ENCODE peak calls at places on chromosomes 4 and X, in four cellular contexts. O is HepG2, T is K562, H is H1. D is an unnamed sample.

GRCh38 chr4:84503495-84504437 is 4.7 kb upstream of the NKX6-1 start:
- DNase-seq in T (peak), H (no peak), O (peak), D (peak)

GRCh38 chrX:41265615-41266014 is 68.3 kb upstream of the DDX3X start:
- DNase-seq in H (no peak), O (no peak), T (no peak), D (no peak)

GRCh38 chrX:155997436-155997835 is at the start of gene IL9R:
- DNase-seq in O (no peak), H (no peak), T (peak), D (no peak)

GRCh38 chr4:16142598-16143295 is 58.9 kb upstream of the PROM1 start:
- DNase-seq in T (no peak), H (no peak), O (no peak), D (no peak)

GRCh38 chrX:9429767-9430166 is 35.1 kb upstream of the TBL1X start:
- DNase-seq in T (no peak), O (no peak), H (no peak), D (no peak)

GRCh38 chrX:48897157-48897620 is 379 bp downstream of the TIMM17B start:
- DNase-seq in H (no peak), T (peak), O (peak), D (peak)

GRCh38 chrX:45011131-45011530 is 138.1 kb downstream of the KDM6A start:
- DNase-seq in O (no peak), T (no peak), H (no peak), D (no peak)

GRCh38 chrX:55056820-55057690 is 17.8 kb upstream of the PAGE2B start:
- DNase-seq in T (no peak), H (no peak), O (no peak), D (no peak)

GRCh38 chrX:140762061-140762460 is 52.5 kb downstream of the LINC00632 start:
- DNase-seq in H (no peak), T (peak), O (peak), D (no peak)

GRCh38 chrX:23736030-23736429 is 7.0 kb downstream of the ACOT9 start:
- DNase-seq in O (no peak), T (no peak), H (no peak), D (no peak)

GRCh38 chr4:1043658-1044468 is 32.4 kb downstream of the FGFRL1 start:
- DNase-seq in T (peak), O (peak), H (peak), D (peak)

GRCh38 chrX:1657367-1658082 is 42.7 kb downstream of the ASMT start:
- DNase-seq in T (no peak), O (no peak), H (no peak), D (no peak)

GRCh38 chr4:56391270-56391669 is 4.0 kb upstream of the AASDH start:
- DNase-seq in T (no peak), H (no peak), O (no peak), D (no peak)

GRCh38 chrX:56726609-56727008 is 2.4 kb upstream of the NBDY start:
- DNase-seq in O (peak), H (no peak), T (peak), D (no peak)

GRCh38 chrX:39449352-39449751 is 648.1 kb downstream of the MID1IP1 start:
- DNase-seq in T (no peak), O (no peak), H (no peak), D (no peak)

GRCh38 chr4:85367815-85368214 is 107.1 kb upstream of the ARHGAP24 start:
- DNase-seq in T (no peak), O (no peak), H (no peak), D (no peak)

GRCh38 chrX:24380273-24381036 is 20.0 kb downstream of the SUPT20HL1 start:
- DNase-seq in O (no peak), T (no peak), H (no peak), D (no peak)

GRCh38 chr4:125420499-125420898 is 105.7 kb downstream of the FAT4 start:
- DNase-seq in H (no peak), T (no peak), O (no peak), D (no peak)

GRCh38 chr4:16162891-16163290 is 63.4 kb downstream of the TAPT1 start:
- DNase-seq in T (no peak), O (no peak), H (no peak), D (no peak)

DNA sequence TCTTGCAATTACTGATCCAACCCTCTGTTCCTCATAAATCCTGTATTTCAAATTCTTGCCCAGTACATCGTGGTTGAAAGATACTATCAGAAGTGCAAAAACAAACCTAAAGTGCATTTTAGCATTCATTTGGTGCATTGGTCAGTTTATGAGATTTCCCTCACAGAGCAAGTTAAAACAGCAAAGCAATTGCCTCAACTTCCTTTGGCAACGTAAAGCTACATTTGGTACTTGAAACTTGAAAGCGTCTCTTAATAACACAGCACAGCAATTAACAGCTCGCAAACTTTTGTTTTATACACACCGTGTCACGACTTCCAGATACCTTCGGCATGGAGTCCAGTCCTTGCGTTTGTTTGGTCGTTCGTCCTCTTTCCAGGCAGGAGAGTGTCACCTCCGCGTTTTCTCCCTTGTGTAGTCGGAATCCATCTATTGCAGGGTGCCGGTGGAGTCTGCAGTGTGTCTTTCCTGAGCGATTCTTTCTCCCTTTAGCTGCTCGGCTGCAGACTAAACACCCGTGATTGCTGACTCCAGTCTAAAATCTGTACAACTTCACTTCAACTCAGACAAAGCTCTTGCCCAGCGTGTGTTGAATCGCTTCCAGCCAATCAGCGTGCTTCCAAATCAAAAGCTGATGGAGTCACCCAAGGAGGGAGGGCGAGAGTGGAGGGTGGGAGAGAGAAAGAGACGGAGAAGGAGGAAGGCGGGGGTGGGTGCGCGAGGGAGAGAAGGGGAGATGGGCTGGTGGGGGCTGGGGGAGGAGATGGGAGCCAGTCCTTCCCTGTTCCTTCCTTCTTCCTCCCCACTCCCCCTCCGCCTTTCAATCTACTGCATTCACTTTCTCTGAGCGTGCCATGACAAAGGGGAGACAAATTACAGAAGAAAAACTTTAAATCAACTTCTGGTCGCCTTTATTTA is at the start of gene PCDH18:
- DNase-seq in O (no peak), H (peak), T (no peak), D (no peak)
- TF ChIP-seq FOSL1 in O (no peak), H (no peak), T (no peak), D (no peak)

GRCh38 chr4:168914095-168914494 is 96.0 kb downstream of the CBR4 start:
- DNase-seq in H (no peak), T (no peak), O (no peak), D (no peak)

GRCh38 chr4:168919706-168920324 is 90.2 kb downstream of the CBR4 start:
- DNase-seq in T (no peak), O (peak), H (no peak), D (no peak)

GRCh38 chr4:168920438-168921081 is 89.5 kb downstream of the CBR4 start:
- DNase-seq in H (no peak), T (no peak), O (no peak), D (no peak)

DNA sequence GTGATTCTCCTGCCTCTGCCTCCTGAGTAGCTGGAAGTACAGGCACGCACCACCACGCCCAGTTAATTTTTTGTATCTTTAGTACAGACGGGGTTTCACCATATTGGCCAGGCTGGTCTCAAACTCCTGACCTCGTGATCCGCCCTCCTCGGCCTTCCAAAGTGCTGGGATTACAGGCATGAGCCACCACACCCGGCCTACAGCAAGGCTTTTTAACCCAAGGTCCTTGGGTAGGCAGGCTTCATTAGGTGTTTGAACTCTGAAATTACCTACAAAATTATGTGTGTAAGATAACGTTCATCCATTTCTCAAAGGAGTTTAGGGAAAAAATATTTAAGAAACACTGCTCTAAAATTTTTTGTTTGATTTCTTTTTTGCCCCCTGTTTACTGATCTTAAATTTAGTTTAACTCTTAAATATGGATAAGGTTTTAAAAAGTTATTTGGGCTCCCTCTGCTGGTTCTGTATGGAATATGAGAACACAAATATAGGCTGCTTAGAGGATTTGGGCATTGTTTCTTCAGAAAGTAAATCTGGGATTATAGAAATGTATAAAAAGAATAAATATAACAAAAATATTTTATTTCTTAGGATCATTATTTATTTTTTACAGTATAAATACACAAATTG is 92.8 kb downstream of the CBR4 start:
- DNase-seq in T (peak), H (no peak), O (peak), D (peak)
- TF ChIP-seq FOSL1 in T (no peak), H (no peak), O (no peak), D (no peak)

GRCh38 chrX:109943740-109944092 is 59.2 kb upstream of the TMEM164 start:
- DNase-seq in H (no peak), T (no peak), O (no peak), D (no peak)
- TF ChIP-seq FOSL1 in H (no peak), T (no peak), O (no peak), D (no peak)

DNA sequence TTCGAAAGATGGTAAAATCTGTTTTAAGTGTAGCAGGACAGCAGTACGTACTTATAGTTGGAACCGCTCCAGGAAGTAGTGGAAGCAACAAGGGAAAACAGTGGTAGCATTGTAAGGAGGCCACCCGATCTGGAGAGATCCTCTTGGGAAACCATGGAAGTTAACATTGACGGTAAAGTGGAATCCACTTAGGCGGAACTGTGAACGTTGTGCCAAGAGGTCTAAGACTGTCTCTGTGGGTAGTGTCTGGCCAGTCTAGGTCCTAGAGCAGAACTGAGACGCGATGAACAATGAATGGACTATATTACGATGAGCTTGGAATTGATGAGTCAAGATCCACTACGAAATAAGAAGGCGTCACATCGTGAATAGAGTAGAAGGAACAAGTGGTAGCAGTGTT is 124.0 kb downstream of the TENM3 start:
- DNase-seq in T (no peak), H (no peak), O (no peak), D (no peak)
- TF ChIP-seq FOSL1 in T (no peak), H (no peak), O (no peak), D (no peak)

GRCh38 chr4:7457201-7458065 is 22.7 kb upstream of the PSAPL1 start:
- DNase-seq in T (no peak), H (no peak), O (no peak), D (no peak)
- TF ChIP-seq FOSL1 in T (no peak), H (no peak), O (no peak), D (no peak)

GRCh38 chr4:12635629-12636028 is 848.5 kb downstream of the RAB28 start:
- DNase-seq in H (no peak), O (no peak), T (no peak), D (no peak)
- TF ChIP-seq FOSL1 in H (no peak), O (no peak), T (no peak), D (no peak)

GRCh38 chrX:153688071-153688470 is 345 bp downstream of the SLC6A8 start:
- DNase-seq in O (no peak), H (no peak), T (no peak), D (no peak)

GRCh38 chrX:153688534-153688899 is 791 bp downstream of the SLC6A8 start:
- DNase-seq in O (no peak), T (no peak), H (no peak), D (no peak)

GRCh38 chrX:153689654-153690465 is 2.1 kb downstream of the SLC6A8 start:
- DNase-seq in O (no peak), H (no peak), T (peak), D (no peak)

GRCh38 chrX:153690466-153690865 is 2.7 kb downstream of the SLC6A8 start:
- DNase-seq in T (no peak), O (no peak), H (no peak), D (no peak)

GRCh38 chrX:153688900-153689590 is 1.3 kb downstream of the SLC6A8 start:
- DNase-seq in T (no peak), O (no peak), H (no peak), D (no peak)
- TF ChIP-seq FOSL1 in T (no peak), O (no peak), H (no peak), D (no peak)

DNA sequence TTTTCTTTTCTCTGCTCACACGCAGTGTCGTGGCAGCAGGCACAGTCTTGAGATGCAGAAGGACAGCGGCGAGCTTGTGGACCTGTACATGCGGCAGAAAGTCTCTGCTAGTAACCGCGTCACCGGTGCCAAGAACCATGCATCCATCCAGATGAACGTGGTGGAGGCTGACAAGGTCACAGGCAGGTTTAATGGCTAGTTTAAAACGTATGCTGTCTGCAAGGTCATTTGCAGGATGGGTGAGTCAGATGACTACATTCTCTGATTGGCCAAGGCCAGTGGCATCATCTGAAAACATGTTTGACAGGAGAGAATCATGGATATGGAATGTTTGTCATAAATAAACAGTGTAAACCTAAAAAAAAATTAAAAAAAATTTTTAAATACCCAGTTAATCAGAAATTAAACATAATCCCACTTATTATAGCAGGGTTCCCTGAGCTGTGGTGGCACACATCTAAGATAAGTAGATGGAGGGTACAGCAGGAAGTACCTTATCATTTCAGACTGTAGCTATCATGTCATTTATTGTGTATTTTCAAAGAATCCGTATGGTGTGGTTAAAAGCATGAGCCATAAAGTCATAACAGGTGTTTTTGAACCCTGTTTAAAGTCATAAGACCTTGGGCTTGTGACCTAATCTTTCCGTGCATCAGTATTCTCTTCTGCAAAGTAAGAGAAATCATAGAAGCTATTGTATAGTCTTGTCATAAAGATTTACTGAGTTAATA is 7.5 kb upstream of the BMP2K start:
- DNase-seq in H (no peak), T (no peak), O (peak), D (no peak)
- TF ChIP-seq FOSL1 in H (no peak), T (peak), O (no peak), D (no peak)

GRCh38 chr4:95415346-95415771 is 133.4 kb downstream of the UNC5C start:
- DNase-seq in O (no peak), T (no peak), H (no peak), D (no peak)

GRCh38 chr4:95409750-95410149 is 139.0 kb downstream of the UNC5C start:
- DNase-seq in O (no peak), T (no peak), H (no peak), D (no peak)

GRCh38 chr4:95409127-95409526 is 139.6 kb downstream of the UNC5C start:
- DNase-seq in T (no peak), O (peak), H (no peak), D (no peak)

DNA sequence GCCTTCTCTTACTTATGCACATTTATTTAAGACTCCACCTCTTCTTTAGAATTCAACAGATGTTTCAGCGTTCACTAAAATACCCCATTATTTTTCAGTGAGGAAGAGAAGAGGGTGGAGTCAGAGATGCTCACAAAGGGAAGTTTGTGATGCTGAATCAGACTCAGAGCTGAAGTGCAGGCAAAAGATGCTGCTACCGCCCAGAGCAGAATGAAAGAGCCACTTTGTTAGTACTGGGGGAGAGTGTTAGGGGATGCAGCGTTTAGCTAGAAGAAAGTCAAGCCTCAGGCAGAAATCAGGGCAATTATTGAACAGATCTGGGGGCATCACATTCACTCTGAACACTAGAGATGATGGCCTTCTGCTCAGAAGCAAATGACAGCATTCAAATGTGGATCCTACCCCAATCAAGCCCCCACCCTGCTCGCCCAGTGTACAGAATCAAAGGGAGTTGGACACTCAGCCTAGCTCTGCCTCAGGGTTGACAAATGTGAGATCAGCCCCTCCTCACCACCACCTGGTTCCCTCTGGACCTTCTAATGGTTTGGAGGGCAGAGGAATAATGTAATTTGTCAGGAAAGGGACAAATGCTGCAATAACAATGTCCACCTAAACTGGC is 138.3 kb downstream of the UNC5C start:
- DNase-seq in O (no peak), T (no peak), H (no peak), D (no peak)
- TF ChIP-seq FOSL1 in O (no peak), T (no peak), H (no peak), D (no peak)